ENCODE peak calls at places on chromosome 5, in nine cellular contexts. Z, T, L, D, Y, E, R, J and O are unnamed samples.

GRCh38 chr5:2611561-2612096 is 139.8 kb downstream of the IRX2 start:
- DNase-seq in Z (no peak), T (no peak), L (no peak), D (no peak), Y (no peak), E (no peak), R (no peak), J (no peak), O (no peak)

GRCh38 chr5:117186751-117187150 is 612.1 kb upstream of the SEMA6A start:
- DNase-seq in Z (no peak), T (no peak), L (no peak), D (no peak), Y (no peak), E (no peak), R (no peak), J (no peak), O (no peak)

GRCh38 chr5:131671994-131672655 is 37.1 kb upstream of the RAPGEF6 start:
- DNase-seq in Z (peak), T (no peak), L (peak), D (no peak), Y (no peak), E (peak), R (no peak), J (peak), O (no peak)

GRCh38 chr5:111755264-111755941 is 1.6 kb downstream of the NREP start:
- DNase-seq in Z (no peak), T (no peak), L (no peak), D (no peak), Y (no peak), E (no peak), R (no peak), J (no peak), O (no peak)

GRCh38 chr5:125530833-125531610 is 784.6 kb upstream of the ZNF608 start:
- DNase-seq in Z (no peak), T (no peak), L (no peak), D (no peak), Y (no peak), E (no peak), R (no peak), J (no peak), O (no peak)

GRCh38 chr5:149581192-149581861 is at the start of gene ARHGEF37:
- DNase-seq in Z (peak), T (peak), L (peak), D (peak), Y (peak), E (peak), R (peak), J (peak), O (no peak)

GRCh38 chr5:9479981-9480380 is 65.9 kb downstream of the SEMA5A start:
- DNase-seq in Z (no peak), T (no peak), L (no peak), D (no peak), Y (no peak), E (no peak), R (no peak), J (no peak), O (no peak)

GRCh38 chr5:1315709-1316587 is 21.1 kb upstream of the TERT start:
- DNase-seq in Z (peak), T (peak), L (peak), D (no peak), Y (peak), E (peak), R (peak), J (no peak), O (no peak)

GRCh38 chr5:56525117-56525516 is 290.2 kb upstream of the MAP3K1 start:
- DNase-seq in Z (no peak), T (no peak), L (peak), D (no peak), Y (no peak), E (peak), R (peak), J (no peak), O (no peak)

GRCh38 chr5:148620696-148621095 is 33.6 kb downstream of the HTR4 start:
- DNase-seq in Z (no peak), T (no peak), L (no peak), D (no peak), Y (no peak), E (no peak), R (no peak), J (no peak), O (no peak)

GRCh38 chr5:96374653-96375052 is 58.4 kb downstream of the PCSK1 start:
- DNase-seq in Z (no peak), T (no peak), L (no peak), D (no peak), Y (no peak), E (no peak), R (no peak), J (no peak), O (no peak)

GRCh38 chr5:79581535-79581934 is 30.7 kb upstream of the TENT2 start:
- DNase-seq in Z (no peak), T (no peak), L (no peak), D (no peak), Y (no peak), E (no peak), R (no peak), J (no peak), O (no peak)

GRCh38 chr5:170572453-170572852 is 68.6 kb downstream of the KCNIP1 start:
- DNase-seq in Z (no peak), T (no peak), L (no peak), D (no peak), Y (no peak), E (peak), R (no peak), J (peak), O (peak)

GRCh38 chr5:8500426-8500825 is 631.5 kb downstream of the MTRR start:
- DNase-seq in Z (no peak), T (no peak), L (no peak), D (no peak), Y (no peak), E (no peak), R (no peak), J (peak), O (no peak)

GRCh38 chr5:72510610-72511121 is 3.5 kb upstream of the ZNF366 start:
- DNase-seq in Z (no peak), T (no peak), L (peak), D (peak), Y (peak), E (no peak), R (peak), J (peak), O (no peak)

GRCh38 chr5:91266184-91266705 is 116.9 kb downstream of the ARRDC3 start:
- DNase-seq in Z (no peak), T (no peak), L (peak), D (no peak), Y (no peak), E (no peak), R (no peak), J (peak), O (no peak)

GRCh38 chr5:168204165-168204564 is 87.3 kb upstream of the WWC1 start:
- DNase-seq in Z (no peak), T (no peak), L (no peak), D (no peak), Y (no peak), E (no peak), R (no peak), J (no peak), O (no peak)

GRCh38 chr5:106545325-106545724 is 1125.4 kb downstream of the EFNA5 start:
- DNase-seq in Z (no peak), T (no peak), L (peak), D (no peak), Y (no peak), E (no peak), R (no peak), J (no peak), O (no peak)

GRCh38 chr5:5650949-5651348 is 228.5 kb downstream of the ICE1 start:
- DNase-seq in Z (no peak), T (no peak), L (no peak), D (no peak), Y (no peak), E (no peak), R (no peak), J (no peak), O (no peak)

GRCh38 chr5:78594014-78594413 is 54.6 kb downstream of the LHFPL2 start:
- DNase-seq in Z (no peak), T (no peak), L (no peak), D (no peak), Y (no peak), E (no peak), R (no peak), J (no peak), O (no peak)

GRCh38 chr5:9498541-9499497 is 47.1 kb downstream of the SEMA5A start:
- DNase-seq in Z (peak), T (no peak), L (peak), D (no peak), Y (no peak), E (no peak), R (no peak), J (no peak), O (no peak)

GRCh38 chr5:142277796-142278195 is 47.0 kb downstream of the SPRY4 start:
- DNase-seq in Z (peak), T (no peak), L (no peak), D (no peak), Y (no peak), E (no peak), R (no peak), J (no peak), O (peak)

GRCh38 chr5:142644640-142645361 is 41.1 kb downstream of the FGF1 start:
- DNase-seq in Z (no peak), T (no peak), L (peak), D (no peak), Y (no peak), E (peak), R (peak), J (peak), O (peak)

GRCh38 chr5:113195726-113196125 is 219.1 kb downstream of the DCP2 start:
- DNase-seq in Z (no peak), T (no peak), L (no peak), D (no peak), Y (no peak), E (no peak), R (no peak), J (no peak), O (no peak)

GRCh38 chr5:118687085-118687484 is 301.3 kb downstream of the DTWD2 start:
- DNase-seq in Z (no peak), T (no peak), L (no peak), D (no peak), Y (no peak), E (no peak), R (no peak), J (no peak), O (no peak)

GRCh38 chr5:125874057-125874456 is 549.2 kb upstream of the GRAMD2B start:
- DNase-seq in Z (no peak), T (no peak), L (no peak), D (no peak), Y (no peak), E (no peak), R (no peak), J (no peak), O (no peak)

GRCh38 chr5:29720954-29721353 is 1472.5 kb upstream of the CDH6 start:
- DNase-seq in Z (no peak), T (no peak), L (no peak), D (no peak), Y (no peak), E (no peak), R (no peak), J (no peak), O (no peak)

GRCh38 chr5:143509758-143510221 is 106.3 kb upstream of the NR3C1 start:
- DNase-seq in Z (no peak), T (no peak), L (no peak), D (no peak), Y (no peak), E (no peak), R (no peak), J (no peak), O (no peak)

GRCh38 chr5:6291961-6292360 is 86.4 kb downstream of the MED10 start:
- DNase-seq in Z (peak), T (no peak), L (no peak), D (no peak), Y (no peak), E (no peak), R (no peak), J (peak), O (no peak)

GRCh38 chr5:157681048-157681447 is 9.7 kb downstream of the C5orf52 start:
- DNase-seq in Z (no peak), T (no peak), L (no peak), D (no peak), Y (no peak), E (no peak), R (no peak), J (no peak), O (no peak)

GRCh38 chr5:65588694-65589093 is 25.6 kb downstream of the PPWD1 start:
- DNase-seq in Z (no peak), T (no peak), L (no peak), D (no peak), Y (no peak), E (no peak), R (no peak), J (no peak), O (no peak)

GRCh38 chr5:111075520-111075919 is 4.0 kb downstream of the TSLP start:
- DNase-seq in Z (no peak), T (no peak), L (peak), D (no peak), Y (no peak), E (no peak), R (no peak), J (peak), O (peak)

GRCh38 chr5:154620406-154620805 is 134.8 kb upstream of the LARP1 start:
- DNase-seq in Z (no peak), T (no peak), L (no peak), D (no peak), Y (no peak), E (no peak), R (no peak), J (no peak), O (no peak)

GRCh38 chr5:38379360-38379827 is 121.0 kb downstream of the EGFLAM start:
- DNase-seq in Z (peak), T (no peak), L (no peak), D (no peak), Y (no peak), E (no peak), R (no peak), J (no peak), O (no peak)

GRCh38 chr5:94064025-94064424 is 322.6 kb upstream of the POU5F2 start:
- DNase-seq in Z (no peak), T (no peak), L (no peak), D (no peak), Y (no peak), E (no peak), R (no peak), J (no peak), O (no peak)

GRCh38 chr5:59034498-59035186 is 451.8 kb downstream of the RAB3C start:
- DNase-seq in Z (peak), T (peak), L (peak), D (no peak), Y (no peak), E (peak), R (no peak), J (peak), O (no peak)

GRCh38 chr5:12292610-12293204 is 388.5 kb upstream of the CTNND2 start:
- DNase-seq in Z (peak), T (no peak), L (peak), D (no peak), Y (no peak), E (no peak), R (no peak), J (no peak), O (no peak)

GRCh38 chr5:111407562-111407961 is 104.8 kb downstream of the STARD4 start:
- DNase-seq in Z (no peak), T (no peak), L (no peak), D (no peak), Y (no peak), E (no peak), R (no peak), J (no peak), O (no peak)

GRCh38 chr5:138282918-138283742 is 8.7 kb upstream of the GFRA3 start:
- DNase-seq in Z (peak), T (no peak), L (peak), D (no peak), Y (no peak), E (peak), R (peak), J (peak), O (peak)
- TF ChIP-seq CTCF in Z (peak), T (no peak), L (peak), D (peak), Y (peak), E (no peak), R (peak), J (peak), O (peak)

GRCh38 chr5:139764250-139764791 is 31.3 kb upstream of the PSD2 start:
- DNase-seq in Z (peak), T (peak), L (peak), D (no peak), Y (no peak), E (no peak), R (no peak), J (no peak), O (no peak)
- H3K4me3 ChIP-seq in Z (peak), T (no peak), L (no peak), D (no peak), Y (no peak), E (no peak), R (no peak), J (no peak), O (no peak)

GRCh38 chr5:146528232-146528631 is 12.2 kb upstream of the GPR151 start:
- DNase-seq in Z (no peak), T (no peak), L (no peak), D (no peak), Y (no peak), E (no peak), R (no peak), J (no peak), O (no peak)
- TF ChIP-seq CTCF in Z (peak), T (no peak), L (no peak), D (no peak), Y (no peak), E (no peak), R (no peak), J (no peak), O (peak)

GRCh38 chr5:151682751-151683331 is 3.9 kb downstream of the SPARC start:
- DNase-seq in Z (no peak), T (no peak), L (no peak), D (peak), Y (peak), E (no peak), R (no peak), J (peak), O (no peak)

GRCh38 chr5:151683936-151684586 is 2.7 kb downstream of the SPARC start:
- DNase-seq in Z (no peak), T (no peak), L (no peak), D (no peak), Y (no peak), E (no peak), R (no peak), J (peak), O (no peak)

GRCh38 chr5:151680944-151681427 is 5.7 kb downstream of the SPARC start:
- DNase-seq in Z (no peak), T (no peak), L (no peak), D (peak), Y (peak), E (no peak), R (no peak), J (peak), O (no peak)

GRCh38 chr5:151683444-151683843 is 3.3 kb downstream of the SPARC start:
- DNase-seq in Z (no peak), T (no peak), L (no peak), D (no peak), Y (no peak), E (no peak), R (no peak), J (peak), O (no peak)

GRCh38 chr5:151682240-151682639 is 4.5 kb downstream of the SPARC start:
- DNase-seq in Z (no peak), T (no peak), L (no peak), D (no peak), Y (no peak), E (no peak), R (no peak), J (peak), O (no peak)
- H3K4me3 ChIP-seq in Z (no peak), T (no peak), L (no peak), D (peak), Y (peak), E (no peak), R (no peak), J (peak), O (no peak)

DNA sequence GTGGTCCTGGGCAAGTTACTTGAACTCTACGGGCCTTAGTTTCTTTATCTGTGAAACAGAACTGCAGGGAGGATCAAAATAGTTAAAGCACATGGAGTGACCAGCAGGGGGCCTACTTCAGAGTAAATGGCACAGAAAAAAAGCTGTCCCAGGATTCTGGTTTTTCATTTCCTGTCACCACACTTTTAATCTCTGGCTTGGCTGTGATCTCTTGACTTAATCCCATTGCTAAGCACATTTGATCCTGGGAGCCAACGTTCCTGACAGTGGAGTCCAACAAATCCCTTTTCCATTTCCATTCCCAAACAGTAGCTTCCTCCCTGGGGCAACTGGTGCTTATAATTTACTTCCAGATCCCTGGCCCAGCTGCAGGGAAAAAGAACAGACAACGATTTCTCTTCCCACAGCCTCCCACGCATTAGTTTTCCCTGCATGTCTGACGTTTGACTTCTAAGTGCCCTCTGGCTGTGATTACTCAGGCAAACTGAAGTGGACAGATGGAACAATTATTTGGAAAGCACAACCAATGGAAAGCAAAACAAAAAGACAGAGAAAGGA is 136.5 kb upstream of the STK32A start:
- DNase-seq in Z (peak), T (no peak), L (peak), D (no peak), Y (no peak), E (no peak), R (peak), J (peak), O (peak)
- TF ChIP-seq CTCF in Z (peak), T (no peak), L (peak), D (peak), Y (peak), E (no peak), R (peak), J (peak), O (peak)

DNA sequence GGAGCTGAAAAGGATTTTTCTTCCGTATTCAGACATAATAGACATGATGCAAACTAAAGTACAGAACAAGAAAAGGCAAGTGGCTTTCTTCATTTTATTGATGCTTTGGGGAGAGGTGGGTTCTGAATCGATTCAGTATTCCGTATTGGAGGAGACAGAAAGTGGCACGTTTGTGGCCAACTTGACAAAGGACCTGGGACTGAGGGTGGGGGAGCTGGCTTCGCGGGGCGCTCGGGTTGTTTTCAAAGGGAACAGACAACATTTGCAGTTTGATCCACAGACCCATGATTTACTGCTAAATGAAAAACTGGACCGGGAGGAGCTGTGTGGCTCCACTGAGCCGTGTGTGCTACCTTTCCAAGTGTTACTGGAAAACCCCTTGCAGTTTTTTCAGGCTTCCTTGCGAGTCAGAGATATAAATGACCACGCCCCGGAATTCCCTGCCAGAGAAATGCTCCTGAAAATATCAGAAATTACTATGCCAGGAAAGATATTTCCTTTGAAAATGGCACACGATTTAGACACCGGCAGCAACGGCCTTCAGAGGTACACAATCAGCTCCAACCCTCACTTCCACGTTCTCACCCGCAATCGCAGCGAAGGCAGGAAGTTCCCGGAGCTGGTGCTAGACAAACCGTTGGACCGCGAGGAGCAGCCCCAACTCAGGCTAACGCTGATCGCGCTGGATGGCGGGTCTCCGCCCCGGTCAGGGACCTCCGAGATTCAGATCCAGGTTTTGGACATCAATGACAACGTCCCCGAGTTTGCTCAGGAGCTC is 547 bp downstream of the PCDHB6 start:
- DNase-seq in Z (no peak), T (no peak), L (no peak), D (no peak), Y (no peak), E (no peak), R (no peak), J (no peak), O (no peak)
- H3K4me3 ChIP-seq in Z (no peak), T (no peak), L (no peak), D (peak), Y (peak), E (no peak), R (no peak), J (peak), O (peak)

DNA sequence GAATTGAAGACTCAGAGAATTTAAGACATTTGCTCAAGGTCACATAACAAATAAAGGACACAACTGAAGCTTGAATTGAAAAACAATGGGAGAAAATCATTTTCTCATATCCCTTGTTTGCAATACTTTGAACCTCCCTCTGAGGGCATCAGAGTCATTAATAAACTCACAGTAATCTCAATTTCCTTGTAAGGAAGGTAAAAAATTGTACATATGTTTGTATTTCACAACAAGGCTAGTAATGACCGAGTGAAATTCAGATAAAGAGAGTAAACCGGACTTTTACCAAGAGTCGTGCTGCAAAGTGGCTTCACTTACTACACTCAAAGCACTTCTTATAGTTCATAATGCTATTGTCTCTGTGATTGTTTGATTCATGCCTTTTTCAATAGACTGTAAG is 665.0 kb downstream of the NR2F1-AS1 start:
- DNase-seq in Z (no peak), T (no peak), L (peak), D (no peak), Y (no peak), E (no peak), R (no peak), J (peak), O (no peak)
- TF ChIP-seq CTCF in Z (no peak), T (no peak), L (peak), D (no peak), Y (no peak), E (no peak), R (peak), J (peak), O (peak)

GRCh38 chr5:150642567-150642927 is 2.1 kb downstream of the SYNPO start:
- DNase-seq in Z (peak), T (no peak), L (peak), D (peak), Y (peak), E (peak), R (peak), J (peak), O (peak)
- H3K4me3 ChIP-seq in Z (no peak), T (no peak), L (peak), D (peak), Y (peak), E (no peak), R (no peak), J (peak), O (no peak)